ENCODE peak calls at places on chromosome X, in five cellular contexts. F is PC-3, J is GM23338, D is endothelial cell of umbilical vein, K is K562. I is an unnamed sample.

GRCh38 chrX:141175786-141176185 is 1.1 kb downstream of the LDOC1 start:
- DNase-seq in F (peak; percentile 36), J (no peak), D (no peak), K (no peak), I (no peak)

GRCh38 chrX:133302775-133303445 is 84.8 kb upstream of the TFDP3 start:
- DNase-seq in F (peak; percentile 62), J (no peak), D (no peak), K (no peak), I (no peak)

GRCh38 chrX:53440631-53441517 is 6.7 kb upstream of the HSD17B10 start:
- DNase-seq in F (peak; percentile 72), J (peak; percentile 30), D (peak; percentile 54), K (no peak), I (peak; percentile 36)

GRCh38 chrX:12956704-12957541 is 18.0 kb upstream of the TMSB4X start:
- DNase-seq in F (peak; percentile 55), J (peak; percentile 41), D (peak; percentile 77), K (peak; percentile 44), I (no peak)

GRCh38 chrX:40003071-40003981 is 94.4 kb downstream of the BCOR start:
- DNase-seq in F (no peak), J (no peak), D (no peak), K (no peak), I (peak; percentile 38)

GRCh38 chrX:20666316-20666715 is 399.6 kb upstream of the RPS6KA3 start:
- DNase-seq in F (no peak), J (no peak), D (no peak), K (no peak), I (no peak)

GRCh38 chrX:103417370-103417769 is 41.0 kb downstream of the BEX3 start:
- DNase-seq in F (no peak), J (peak; percentile 34), D (no peak), K (no peak), I (no peak)

GRCh38 chrX:71253253-71254091 is 468 bp downstream of the ZMYM3 start:
- DNase-seq in F (peak; percentile 51), J (peak; percentile 55), D (peak; percentile 58), K (peak; percentile 67), I (peak; percentile 65)

GRCh38 chrX:111447298-111447697 is 35.3 kb upstream of the DCX start:
- DNase-seq in F (peak; percentile 22), J (peak; percentile 57), D (no peak), K (peak; percentile 11), I (peak; percentile 81)

GRCh38 chrX:15474058-15474457 is 19.1 kb downstream of the PIR start:
- DNase-seq in F (no peak), J (no peak), D (no peak), K (no peak), I (no peak)

GRCh38 chrX:107683124-107683895 is 55.0 kb downstream of the PRPS1 start:
- DNase-seq in F (no peak), J (no peak), D (peak; percentile 61), K (no peak), I (no peak)

GRCh38 chrX:129658429-129658828 is 3.7 kb upstream of the APLN start:
- DNase-seq in F (no peak), J (no peak), D (no peak), K (no peak), I (no peak)

GRCh38 chrX:39212456-39212855 is 411.2 kb downstream of the MID1IP1 start:
- DNase-seq in F (peak; percentile 42), J (no peak), D (no peak), K (no peak), I (no peak)

GRCh38 chrX:134999469-134999868 is 8.7 kb downstream of the SMIM10 start:
- DNase-seq in F (peak; percentile 73), J (peak; percentile 43), D (peak; percentile 62), K (no peak), I (peak; percentile 19)

GRCh38 chrX:63186137-63186536 is 165.0 kb downstream of the SPIN4 start:
- DNase-seq in F (peak; percentile 64), J (no peak), D (no peak), K (no peak), I (no peak)

GRCh38 chrX:95903490-95903889 is 781.2 kb upstream of the DIAPH2 start:
- DNase-seq in F (peak; percentile 34), J (peak; percentile 50), D (peak; percentile 73), K (no peak), I (peak; percentile 20)

DNA sequence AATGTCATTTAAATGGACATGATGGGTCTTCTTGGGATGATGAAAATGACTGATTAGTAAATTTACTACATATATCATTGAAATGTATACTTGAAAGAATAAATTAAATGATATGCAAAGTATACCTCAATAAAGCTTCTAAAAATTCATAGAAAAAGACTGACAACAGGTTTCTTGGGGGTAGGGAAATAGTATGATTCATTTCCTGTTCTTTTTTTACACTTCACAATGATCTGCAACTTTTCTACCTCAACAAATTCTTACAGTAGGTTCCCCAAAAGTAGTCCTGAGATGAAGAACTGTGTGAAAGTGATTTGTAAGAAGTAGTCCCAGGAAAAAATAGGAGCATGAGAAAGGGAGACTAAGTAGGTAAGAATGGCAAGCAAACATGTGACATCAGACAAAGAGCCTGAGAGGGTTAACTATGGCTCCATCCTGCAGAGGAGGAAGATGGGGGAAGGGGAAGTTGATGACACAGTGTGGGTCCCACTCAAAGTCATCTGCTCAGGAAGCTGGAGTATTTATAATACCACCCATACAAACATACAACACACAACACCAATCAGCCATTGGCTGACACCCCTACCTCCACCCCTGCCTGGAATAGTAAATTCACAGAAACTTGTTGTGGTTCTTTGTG is 73.9 kb downstream of the ARHGAP6 start:
- DNase-seq in F (no peak), J (peak; percentile 1), D (peak; percentile 1), K (no peak), I (no peak)
- H2AFZ ChIP-seq in F (no peak overlapping the region), J (peak overlapping the region; percentile 18), D (peak overlapping the region; percentile 37), K (no peak overlapping the region), I (no peak overlapping the region)

DNA sequence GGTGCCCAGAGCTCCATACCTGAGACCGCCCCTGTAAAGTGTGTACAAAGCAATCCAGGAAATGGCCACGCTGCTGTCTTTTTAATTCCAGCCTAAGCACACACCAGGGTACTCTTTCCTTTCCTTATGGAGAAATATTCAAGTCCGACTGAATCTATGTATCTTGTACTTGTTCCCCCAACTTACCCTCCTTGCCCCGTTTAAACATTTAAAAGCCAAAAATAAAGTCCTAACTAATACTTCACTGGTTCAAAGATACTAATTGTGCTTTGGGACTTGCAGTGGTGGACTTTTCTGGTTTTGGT is 731 bp upstream of the AMMECR1 start:
- DNase-seq in F (peak; percentile 43), J (no peak), D (peak; percentile 14), K (no peak), I (no peak)
- H2AFZ ChIP-seq in F (peak overlapping the region; percentile 94), J (peak overlapping the region; percentile 10), D (peak overlapping the region; percentile 95), K (peak overlapping the region; percentile 87), I (peak overlapping the region; percentile 92)

DNA sequence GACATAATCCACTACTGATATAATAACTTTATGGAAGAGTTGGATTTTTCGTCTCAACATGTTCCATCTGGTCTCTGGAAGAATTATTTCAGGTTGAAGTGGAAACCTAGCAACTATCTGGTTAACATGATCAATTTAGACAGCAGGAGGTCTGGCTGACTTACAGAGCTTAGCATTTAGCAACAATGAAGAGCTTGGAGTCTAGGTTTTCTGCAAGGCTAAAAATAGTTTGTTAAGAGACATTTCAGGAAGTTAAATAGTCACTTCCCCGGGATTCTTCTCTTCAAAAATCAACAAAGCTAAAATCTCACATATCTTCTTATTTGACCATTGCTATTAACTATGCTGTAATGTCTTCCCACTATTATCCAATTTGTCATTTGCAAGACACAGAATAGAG is 418.6 kb upstream of the DIPK2B start:
- DNase-seq in F (no peak), J (no peak), D (no peak), K (no peak), I (peak; percentile 31)
- H2AFZ ChIP-seq in F (no peak overlapping the region), J (no peak overlapping the region), D (no peak overlapping the region), K (no peak overlapping the region), I (no peak overlapping the region)

GRCh38 chrX:119828446-119828845 is 24.3 kb downstream of the UPF3B start:
- DNase-seq in F (no peak), J (no peak), D (no peak), K (no peak), I (no peak)

GRCh38 chrX:119826399-119826959 is 26.3 kb downstream of the UPF3B start:
- DNase-seq in F (peak; percentile 17), J (peak; percentile 5), D (peak; percentile 64), K (no peak), I (no peak)
- H2AFZ ChIP-seq in F (no peak overlapping the region), J (no peak overlapping the region), D (no peak overlapping the region), K (no peak overlapping the region), I (no peak overlapping the region)

GRCh38 chrX:2550288-2551020 is 49.7 kb upstream of the DHRSX start:
- DNase-seq in F (no peak), J (no peak), D (no peak), K (no peak), I (no peak)
- H2AFZ ChIP-seq in F (no peak overlapping the region), J (peak overlapping the region; percentile 82), D (no peak overlapping the region), K (no peak overlapping the region), I (peak overlapping the region; percentile 82)

GRCh38 chrX:150771116-150771515 is 77.9 kb downstream of the MTMR1 start:
- DNase-seq in F (no peak), J (no peak), D (no peak), K (no peak), I (no peak)

GRCh38 chrX:150774798-150775568 is 81.8 kb downstream of the MTMR1 start:
- DNase-seq in F (no peak), J (no peak), D (no peak), K (no peak), I (no peak)

GRCh38 chrX:150772150-150772970 is 79.2 kb downstream of the MTMR1 start:
- DNase-seq in F (peak; percentile 81), J (peak; percentile 87), D (peak; percentile 45), K (peak; percentile 82), I (peak; percentile 85)

GRCh38 chrX:150773634-150774033 is 80.4 kb downstream of the MTMR1 start:
- DNase-seq in F (no peak), J (no peak), D (no peak), K (no peak), I (no peak)

GRCh38 chrX:150773117-150773516 is 79.9 kb downstream of the MTMR1 start:
- DNase-seq in F (no peak), J (no peak), D (no peak), K (no peak), I (no peak)
- H2AFZ ChIP-seq in F (no peak overlapping the region), J (no peak overlapping the region), D (no peak overlapping the region), K (no peak overlapping the region), I (no peak overlapping the region)

I was measured in neural progenitor cell.